ENCODE peak calls at places on chromosome 14, in eight cellular contexts. W is fibroblast of pulmonary artery; O is GM23248; K is K562; L is thoracic aorta; I is brain microvascular endothelial cell; Z is CD8-positive, alpha-beta T cell; Q is fibroblast of lung. X is an unnamed sample.

GRCh38 chr14:63493246-63493645 is 49.9 kb downstream of the PPP2R5E start:
- DNase-seq in I (no peak), O (peak; percentile 16), W (peak; percentile 28), K (no peak), L (no peak), Z (no peak), Q (peak; percentile 45), X (no peak)

GRCh38 chr14:53011053-53011462 is 60.2 kb upstream of the FERMT2 start:
- DNase-seq in Q (peak; percentile 99), L (peak; percentile 7), O (peak; percentile 96), W (peak; percentile 98), Z (no peak), K (no peak), I (peak; percentile 97), X (no peak)

GRCh38 chr14:23577004-23577681 is 1.4 kb downstream of the JPH4 start:
- DNase-seq in I (no peak), Q (no peak), W (no peak), K (no peak), O (peak; percentile 42), Z (no peak), L (no peak), X (no peak)

GRCh38 chr14:59882957-59883356 is 12.4 kb upstream of the RTN1 start:
- DNase-seq in L (no peak), Q (no peak), W (peak; percentile 3), I (no peak), K (no peak), Z (no peak), O (peak; percentile 3), X (no peak)

GRCh38 chr14:103594265-103594664 is 31.5 kb downstream of the COA8 start:
- DNase-seq in W (peak; percentile 72), O (peak; percentile 91), I (peak; percentile 38), Z (no peak), L (no peak), K (no peak), Q (peak; percentile 88), X (no peak)

GRCh38 chr14:32537166-32537565 is 208.1 kb downstream of the AKAP6 start:
- DNase-seq in O (no peak), W (no peak), Q (no peak), K (no peak), Z (no peak), L (no peak), I (no peak), X (no peak)

GRCh38 chr14:29821665-29822429 is 105.8 kb downstream of the PRKD1 start:
- DNase-seq in K (no peak), L (no peak), O (no peak), Z (no peak), I (no peak), W (peak; percentile 53), Q (no peak), X (no peak)

GRCh38 chr14:32507029-32507984 is 178.2 kb downstream of the AKAP6 start:
- DNase-seq in W (peak; percentile 77), K (no peak), L (no peak), O (peak; percentile 93), Q (peak; percentile 88), I (peak; percentile 76), Z (no peak), X (no peak)

GRCh38 chr14:29930283-29930682 is 2.6 kb upstream of the PRKD1 start:
- DNase-seq in O (peak; percentile 83), Z (no peak), L (no peak), K (no peak), I (peak; percentile 4), W (peak; percentile 53), Q (peak; percentile 72), X (no peak)

GRCh38 chr14:35287481-35288013 is 4.6 kb upstream of the PSMA6 start:
- DNase-seq in K (peak; percentile 32), O (no peak), I (no peak), W (peak; percentile 68), Q (peak; percentile 17), Z (no peak), L (no peak), X (no peak)

GRCh38 chr14:67514203-67514607 is 18.9 kb upstream of the PLEKHH1 start:
- DNase-seq in O (peak; percentile 18), W (no peak), Q (no peak), Z (no peak), L (no peak), I (no peak), K (no peak), X (no peak)

GRCh38 chr14:60722836-60723217 is 1.3 kb downstream of the SIX4 start:
- DNase-seq in O (peak; percentile 54), Z (no peak), I (no peak), Q (peak; percentile 33), K (peak; percentile 36), L (no peak), W (no peak), X (no peak)

GRCh38 chr14:93731753-93732152 is 56.5 kb downstream of the PRIMA1 start:
- DNase-seq in Z (no peak), I (no peak), K (no peak), O (no peak), L (no peak), Q (no peak), W (no peak), X (no peak)

GRCh38 chr14:89214221-89214965 is 202.6 kb downstream of the FOXN3 start:
- DNase-seq in K (no peak), Z (no peak), O (no peak), Q (peak; percentile 17), W (no peak), L (peak; percentile 73), I (no peak), X (no peak)

GRCh38 chr14:67444395-67444794 is 32.4 kb upstream of the PLEK2 start:
- DNase-seq in Z (no peak), O (no peak), K (no peak), Q (no peak), W (no peak), I (no peak), L (no peak), X (no peak)

GRCh38 chr14:86796221-86797074 is 1196.5 kb downstream of the GALC start:
- DNase-seq in O (no peak), K (no peak), Z (no peak), Q (peak; percentile 84), L (no peak), W (peak; percentile 38), I (no peak), X (no peak)

GRCh38 chr14:101790232-101790631 is 28.7 kb downstream of the PPP2R5C start:
- DNase-seq in Q (no peak), L (no peak), W (no peak), O (no peak), Z (no peak), K (no peak), I (no peak), X (no peak)
- H3K4me3 ChIP-seq in Q (no peak overlapping the region), L (no peak overlapping the region), W (no peak overlapping the region), O (no peak overlapping the region), Z (no peak overlapping the region), K (no peak overlapping the region), I (no peak overlapping the region), X (no peak overlapping the region)

GRCh38 chr14:105168979-105169507 is 467 bp upstream of the JAG2 start:
- DNase-seq in L (no peak), Q (no peak), O (peak; percentile 34), Z (peak; percentile 34), I (no peak), K (peak; percentile 82), W (no peak), X (peak; percentile 40)
- H3K4me3 ChIP-seq in L (peak overlapping the region; percentile 50), Q (no peak overlapping the region), O (no peak overlapping the region), Z (peak overlapping the region; percentile 27), I (no peak overlapping the region), K (peak overlapping the region; percentile 35), W (no peak overlapping the region), X (peak overlapping the region; percentile 38)

GRCh38 chr14:100236873-100237272 is 2.1 kb upstream of the YY1 start:
- DNase-seq in I (no peak), L (no peak), O (no peak), Q (no peak), K (no peak), W (no peak), Z (no peak), X (no peak)
- H3K4me3 ChIP-seq in I (peak overlapping the region; percentile 80), L (peak overlapping the region; percentile 98), O (peak overlapping the region; percentile 93), Q (peak overlapping the region; percentile 47), K (peak overlapping the region; percentile 96), W (peak overlapping the region; percentile 85), Z (no peak overlapping the region), X (no peak overlapping the region)

GRCh38 chr14:21023174-21023573 is 1.7 kb downstream of the NDRG2 start:
- DNase-seq in I (no peak), W (no peak), Q (no peak), K (no peak), L (no peak), Z (no peak), O (no peak), X (no peak)
- H3K4me3 ChIP-seq in I (no peak overlapping the region), W (no peak overlapping the region), Q (no peak overlapping the region), K (no peak overlapping the region), L (no peak overlapping the region), Z (no peak overlapping the region), O (no peak overlapping the region), X (no peak overlapping the region)

GRCh38 chr14:64973026-64973442 is 898 bp upstream of the RAB15 start:
- DNase-seq in W (no peak), L (no peak), O (no peak), Z (no peak), I (no peak), Q (no peak), K (no peak), X (no peak)
- H3K4me3 ChIP-seq in W (no peak overlapping the region), L (peak overlapping the region; percentile 83), O (peak overlapping the region; percentile 71), Z (peak overlapping the region; percentile 73), I (no peak overlapping the region), Q (no peak overlapping the region), K (no peak overlapping the region), X (no peak overlapping the region)